ENCODE peak calls at places on chromosome 9, in eight cellular contexts. One of them, this sample, is unnamed.

GRCh38 chr9:72383978-72384709 is 19.1 kb upstream of the ZFAND5 start:
- DNase-seq in Calu3: no peak
- DNase-seq in H1: no peak
- DNase-seq in kidney epithelial cell: peak; percentile 62
- DNase-seq in heart right ventricle: no peak
- DNase-seq in CD4-positive, alpha-beta T cell: no peak
- DNase-seq in H9: no peak
- DNase-seq in K562: no peak
- DNase-seq in this sample: no peak

GRCh38 chr9:37220971-37221370 is 100.6 kb downstream of the ZCCHC7 start:
- DNase-seq in heart right ventricle: no peak
- DNase-seq in H1: no peak
- DNase-seq in kidney epithelial cell: no peak
- DNase-seq in CD4-positive, alpha-beta T cell: no peak
- DNase-seq in K562: no peak
- DNase-seq in Calu3: no peak
- DNase-seq in H9: no peak
- DNase-seq in this sample: no peak

GRCh38 chr9:96022445-96023031 is 147.0 kb downstream of the ERCC6L2 start:
- DNase-seq in K562: peak; percentile 80
- DNase-seq in CD4-positive, alpha-beta T cell: no peak
- DNase-seq in kidney epithelial cell: no peak
- DNase-seq in H1: peak; percentile 64
- DNase-seq in heart right ventricle: peak; percentile 51
- DNase-seq in Calu3: no peak
- DNase-seq in H9: peak; percentile 80
- DNase-seq in this sample: peak; percentile 30

GRCh38 chr9:119273325-119273904 is 95.8 kb downstream of the BRINP1 start:
- DNase-seq in heart right ventricle: no peak
- DNase-seq in CD4-positive, alpha-beta T cell: no peak
- DNase-seq in H1: no peak
- DNase-seq in Calu3: no peak
- DNase-seq in H9: no peak
- DNase-seq in K562: no peak
- DNase-seq in kidney epithelial cell: no peak
- DNase-seq in this sample: no peak

GRCh38 chr9:18978188-18978587 is 54.8 kb downstream of the SAXO1 start:
- DNase-seq in CD4-positive, alpha-beta T cell: no peak
- DNase-seq in H1: no peak
- DNase-seq in heart right ventricle: no peak
- DNase-seq in kidney epithelial cell: no peak
- DNase-seq in Calu3: no peak
- DNase-seq in H9: no peak
- DNase-seq in K562: no peak
- DNase-seq in this sample: no peak

GRCh38 chr9:79812507-79813261 is 240.9 kb downstream of the TLE4 start:
- DNase-seq in K562: no peak
- DNase-seq in Calu3: no peak
- DNase-seq in kidney epithelial cell: no peak
- DNase-seq in heart right ventricle: no peak
- DNase-seq in CD4-positive, alpha-beta T cell: no peak
- DNase-seq in H1: no peak
- DNase-seq in H9: no peak
- DNase-seq in this sample: no peak

GRCh38 chr9:107674252-107674936 is 184.8 kb upstream of the KLF4 start:
- DNase-seq in K562: no peak
- DNase-seq in H1: peak; percentile 51
- DNase-seq in H9: peak; percentile 66
- DNase-seq in Calu3: no peak
- DNase-seq in kidney epithelial cell: no peak
- DNase-seq in CD4-positive, alpha-beta T cell: no peak
- DNase-seq in heart right ventricle: no peak
- DNase-seq in this sample: no peak

GRCh38 chr9:20441166-20441565 is 181.1 kb downstream of the MLLT3 start:
- DNase-seq in kidney epithelial cell: no peak
- DNase-seq in Calu3: no peak
- DNase-seq in CD4-positive, alpha-beta T cell: no peak
- DNase-seq in K562: no peak
- DNase-seq in H9: no peak
- DNase-seq in heart right ventricle: no peak
- DNase-seq in H1: no peak
- DNase-seq in this sample: no peak

GRCh38 chr9:88954073-88954472 is 37.2 kb upstream of the S1PR3 start:
- DNase-seq in H9: no peak
- DNase-seq in heart right ventricle: no peak
- DNase-seq in K562: no peak
- DNase-seq in H1: no peak
- DNase-seq in CD4-positive, alpha-beta T cell: no peak
- DNase-seq in Calu3: no peak
- DNase-seq in kidney epithelial cell: peak; percentile 31
- DNase-seq in this sample: no peak

GRCh38 chr9:15735083-15735974 is 182.5 kb downstream of the CCDC171 start:
- DNase-seq in CD4-positive, alpha-beta T cell: no peak
- DNase-seq in H1: no peak
- DNase-seq in Calu3: no peak
- DNase-seq in K562: no peak
- DNase-seq in heart right ventricle: no peak
- DNase-seq in H9: no peak
- DNase-seq in kidney epithelial cell: peak; percentile 38
- DNase-seq in this sample: no peak

GRCh38 chr9:98383758-98384157 is 128.3 kb upstream of the TBC1D2 start:
- DNase-seq in Calu3: no peak
- DNase-seq in kidney epithelial cell: no peak
- DNase-seq in CD4-positive, alpha-beta T cell: no peak
- DNase-seq in H9: no peak
- DNase-seq in K562: peak; percentile 48
- DNase-seq in heart right ventricle: no peak
- DNase-seq in H1: no peak
- DNase-seq in this sample: no peak

GRCh38 chr9:80147866-80148265 is 576.1 kb downstream of the TLE4 start:
- DNase-seq in CD4-positive, alpha-beta T cell: no peak
- DNase-seq in H1: no peak
- DNase-seq in kidney epithelial cell: no peak
- DNase-seq in H9: no peak
- DNase-seq in K562: no peak
- DNase-seq in heart right ventricle: no peak
- DNase-seq in Calu3: no peak
- DNase-seq in this sample: no peak

GRCh38 chr9:130495067-130495466 is 50.3 kb downstream of the ASS1 start:
- DNase-seq in CD4-positive, alpha-beta T cell: no peak
- DNase-seq in K562: no peak
- DNase-seq in Calu3: no peak
- DNase-seq in H1: no peak
- DNase-seq in H9: no peak
- DNase-seq in heart right ventricle: no peak
- DNase-seq in kidney epithelial cell: no peak
- DNase-seq in this sample: no peak

GRCh38 chr9:87499455-87500015 is 1.9 kb downstream of the DAPK1 start:
- DNase-seq in H9: no peak
- DNase-seq in CD4-positive, alpha-beta T cell: no peak
- DNase-seq in K562: no peak
- DNase-seq in heart right ventricle: no peak
- DNase-seq in Calu3: no peak
- DNase-seq in kidney epithelial cell: no peak
- DNase-seq in H1: no peak
- DNase-seq in this sample: no peak

GRCh38 chr9:87498816-87499454 is 1.3 kb downstream of the DAPK1 start:
- DNase-seq in K562: peak; percentile 33
- DNase-seq in kidney epithelial cell: no peak
- DNase-seq in H1: no peak
- DNase-seq in CD4-positive, alpha-beta T cell: no peak
- DNase-seq in heart right ventricle: no peak
- DNase-seq in Calu3: peak; percentile 6
- DNase-seq in H9: peak; percentile 32
- DNase-seq in this sample: peak; percentile 19

GRCh38 chr9:87498046-87498815 is 564 bp downstream of the DAPK1 start:
- DNase-seq in kidney epithelial cell: no peak
- DNase-seq in H1: peak; percentile 75
- DNase-seq in CD4-positive, alpha-beta T cell: no peak
- DNase-seq in Calu3: peak; percentile 51
- DNase-seq in H9: peak; percentile 58
- DNase-seq in K562: peak; percentile 49
- DNase-seq in heart right ventricle: peak; percentile 42
- DNase-seq in this sample: peak; percentile 74

GRCh38 chr9:87497080-87497603 is 525 bp upstream of the DAPK1 start:
- DNase-seq in CD4-positive, alpha-beta T cell: no peak
- DNase-seq in H9: peak; percentile 35
- DNase-seq in Calu3: no peak
- DNase-seq in heart right ventricle: no peak
- DNase-seq in H1: no peak
- DNase-seq in K562: no peak
- DNase-seq in kidney epithelial cell: no peak
- DNase-seq in this sample: no peak

DNA sequence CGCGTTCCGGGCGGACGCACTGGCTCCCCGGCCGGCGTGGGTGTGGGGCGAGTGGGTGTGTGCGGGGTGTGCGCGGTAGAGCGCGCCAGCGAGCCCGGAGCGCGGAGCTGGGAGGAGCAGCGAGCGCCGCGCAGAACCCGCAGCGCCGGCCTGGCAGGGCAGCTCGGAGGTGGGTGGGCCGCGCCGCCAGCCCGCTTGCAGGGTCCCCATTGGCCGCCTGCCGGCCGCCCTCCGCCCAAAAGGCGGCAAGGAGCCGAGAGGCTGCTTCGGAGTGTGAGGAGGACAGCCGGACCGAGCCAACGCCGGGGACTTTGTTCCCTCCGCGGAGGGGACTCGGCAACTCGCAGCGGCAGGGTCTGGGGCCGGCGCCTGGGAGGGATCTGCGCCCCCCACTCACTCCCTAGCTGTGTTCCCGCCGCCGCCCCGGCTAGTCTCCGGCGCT is at the start of gene DAPK1:
- DNase-seq in CD4-positive, alpha-beta T cell: no peak
- DNase-seq in H1: peak; percentile 86
- DNase-seq in kidney epithelial cell: no peak
- DNase-seq in K562: peak; percentile 69
- DNase-seq in heart right ventricle: peak; percentile 60
- DNase-seq in Calu3: peak; percentile 76
- DNase-seq in H9: peak; percentile 83
- DNase-seq in this sample: peak; percentile 79
- TF ChIP-seq CTCF in CD4-positive, alpha-beta T cell: no peak
- TF ChIP-seq CTCF in H1: peak; percentile 5
- TF ChIP-seq CTCF in kidney epithelial cell: no peak
- TF ChIP-seq CTCF in K562: peak; percentile 18
- TF ChIP-seq CTCF in heart right ventricle: no peak
- TF ChIP-seq CTCF in Calu3: no peak
- TF ChIP-seq CTCF in H9: peak; percentile 18
- TF ChIP-seq CTCF in this sample: peak; percentile 19

GRCh38 chr9:71268871-71269640 is 147.6 kb upstream of the TRPM3 start:
- DNase-seq in Calu3: no peak
- DNase-seq in H9: no peak
- DNase-seq in heart right ventricle: no peak
- DNase-seq in K562: no peak
- DNase-seq in kidney epithelial cell: no peak
- DNase-seq in H1: no peak
- DNase-seq in CD4-positive, alpha-beta T cell: no peak
- DNase-seq in this sample: no peak
- TF ChIP-seq CTCF in Calu3: no peak
- TF ChIP-seq CTCF in H9: no peak
- TF ChIP-seq CTCF in heart right ventricle: no peak
- TF ChIP-seq CTCF in K562: no peak
- TF ChIP-seq CTCF in kidney epithelial cell: no peak
- TF ChIP-seq CTCF in H1: no peak
- TF ChIP-seq CTCF in CD4-positive, alpha-beta T cell: no peak
- TF ChIP-seq CTCF in this sample: no peak

DNA sequence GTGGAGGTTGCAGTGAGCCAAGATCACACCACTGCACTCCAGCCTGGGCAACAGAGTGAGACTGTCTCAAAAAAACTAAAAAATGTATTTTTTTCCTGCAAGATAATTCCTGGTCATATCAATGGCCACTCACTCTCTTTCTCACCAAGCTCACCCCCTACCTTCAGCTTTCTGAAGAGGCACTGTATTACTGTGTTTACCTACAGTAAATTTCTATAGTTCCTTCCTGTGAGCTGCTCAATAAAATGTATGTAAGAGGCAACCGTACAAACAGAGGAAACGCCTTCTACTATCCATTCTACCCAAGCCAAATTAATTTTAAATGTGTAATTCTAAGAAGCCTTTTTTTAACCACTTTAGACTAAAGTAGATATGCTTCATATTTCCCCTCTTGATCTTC is 929.3 kb upstream of the DMAC1 start:
- DNase-seq in K562: no peak
- DNase-seq in heart right ventricle: no peak
- DNase-seq in H9: no peak
- DNase-seq in Calu3: no peak
- DNase-seq in kidney epithelial cell: no peak
- DNase-seq in H1: no peak
- DNase-seq in CD4-positive, alpha-beta T cell: no peak
- DNase-seq in this sample: no peak
- TF ChIP-seq CTCF in K562: no peak
- TF ChIP-seq CTCF in heart right ventricle: no peak
- TF ChIP-seq CTCF in H9: no peak
- TF ChIP-seq CTCF in Calu3: no peak
- TF ChIP-seq CTCF in kidney epithelial cell: no peak
- TF ChIP-seq CTCF in H1: no peak
- TF ChIP-seq CTCF in CD4-positive, alpha-beta T cell: no peak
- TF ChIP-seq CTCF in this sample: no peak

GRCh38 chr9:78112004-78112403 is 80.4 kb upstream of the GNAQ start:
- DNase-seq in heart right ventricle: no peak
- DNase-seq in K562: no peak
- DNase-seq in H1: no peak
- DNase-seq in H9: no peak
- DNase-seq in kidney epithelial cell: no peak
- DNase-seq in CD4-positive, alpha-beta T cell: no peak
- DNase-seq in Calu3: no peak
- DNase-seq in this sample: no peak

GRCh38 chr9:78114581-78114980 is 83.0 kb upstream of the GNAQ start:
- DNase-seq in K562: no peak
- DNase-seq in H1: no peak
- DNase-seq in CD4-positive, alpha-beta T cell: no peak
- DNase-seq in kidney epithelial cell: no peak
- DNase-seq in H9: no peak
- DNase-seq in heart right ventricle: no peak
- DNase-seq in Calu3: no peak
- DNase-seq in this sample: no peak

GRCh38 chr9:78109075-78109474 is 77.5 kb upstream of the GNAQ start:
- DNase-seq in Calu3: no peak
- DNase-seq in H1: no peak
- DNase-seq in heart right ventricle: no peak
- DNase-seq in CD4-positive, alpha-beta T cell: no peak
- DNase-seq in K562: no peak
- DNase-seq in kidney epithelial cell: no peak
- DNase-seq in H9: no peak
- DNase-seq in this sample: no peak

GRCh38 chr9:78118742-78119473 is 87.3 kb upstream of the GNAQ start:
- DNase-seq in H9: no peak
- DNase-seq in K562: no peak
- DNase-seq in Calu3: no peak
- DNase-seq in heart right ventricle: no peak
- DNase-seq in H1: no peak
- DNase-seq in CD4-positive, alpha-beta T cell: no peak
- DNase-seq in kidney epithelial cell: peak; percentile 45
- DNase-seq in this sample: no peak

DNA sequence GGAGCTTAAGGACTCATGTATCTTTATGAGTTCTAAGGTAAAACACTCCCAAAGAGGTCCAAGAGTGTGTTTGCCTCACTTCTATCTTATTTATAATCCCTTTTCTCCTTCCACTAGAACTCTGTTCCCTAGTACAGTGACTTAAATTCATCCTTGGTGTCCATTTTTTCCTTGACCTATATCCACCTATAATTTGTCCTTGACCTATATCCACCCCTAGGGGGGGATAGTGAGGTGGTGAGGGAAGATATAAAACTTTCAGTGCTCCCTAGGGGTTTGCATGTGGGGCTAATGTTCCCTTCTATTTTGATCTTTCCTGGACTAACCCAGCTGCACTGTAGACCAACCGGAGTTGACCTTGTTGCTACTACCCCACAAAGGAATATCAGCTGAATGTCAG is 83.5 kb upstream of the GNAQ start:
- DNase-seq in K562: peak; percentile 44
- DNase-seq in kidney epithelial cell: no peak
- DNase-seq in H1: no peak
- DNase-seq in heart right ventricle: no peak
- DNase-seq in H9: no peak
- DNase-seq in CD4-positive, alpha-beta T cell: no peak
- DNase-seq in Calu3: no peak
- DNase-seq in this sample: peak; percentile 10
- TF ChIP-seq CTCF in K562: peak; percentile 53
- TF ChIP-seq CTCF in kidney epithelial cell: peak; percentile 33
- TF ChIP-seq CTCF in H1: peak; percentile 48
- TF ChIP-seq CTCF in heart right ventricle: peak; percentile 13
- TF ChIP-seq CTCF in H9: peak; percentile 77
- TF ChIP-seq CTCF in CD4-positive, alpha-beta T cell: peak; percentile 51
- TF ChIP-seq CTCF in Calu3: no peak
- TF ChIP-seq CTCF in this sample: peak; percentile 73

This sample was measured in endothelial cell.